ENCODE peak calls at places on chromosomes 1 and 21, in five cellular contexts. G is NCI-H1105 treated with DMSO at 0.1 percent for 48 hours, Q is lung microvascular endothelial cell, S is kidney tubule cell, R is GM18507. I is an unnamed sample.

GRCh38 chr1:53128401-53128800 is 14.0 kb downstream of the SLC1A7 start:
- DNase-seq in G (no peak), Q (no peak), S (no peak), R (no peak), I (no peak)

GRCh38 chr1:94934551-94934950 is 7.6 kb upstream of the CNN3 start:
- DNase-seq in G (peak), Q (no peak), S (no peak), R (no peak), I (no peak)

GRCh38 chr1:156599811-156600210 is 1.5 kb downstream of the GPATCH4 start:
- DNase-seq in G (peak), Q (peak), S (peak), R (no peak), I (no peak)

GRCh38 chr21:20419780-20420179 is 578.4 kb upstream of the NCAM2 start:
- DNase-seq in G (no peak), Q (no peak), S (no peak), R (no peak), I (no peak)

GRCh38 chr1:15757575-15758401 is 807 bp upstream of the FBLIM1 start:
- DNase-seq in G (no peak), Q (peak), S (no peak), R (no peak), I (peak)

GRCh38 chr21:43718872-43719747 is at the start of gene PDXK:
- DNase-seq in G (peak), Q (peak), S (peak), R (peak), I (peak)

GRCh38 chr1:106526650-106527049 is 529.8 kb upstream of the PRMT6 start:
- DNase-seq in G (no peak), Q (no peak), S (peak), R (no peak), I (no peak)

GRCh38 chr1:35600593-35600992 is 27.5 kb downstream of the TFAP2E start:
- DNase-seq in G (no peak), Q (no peak), S (no peak), R (no peak), I (no peak)

GRCh38 chr1:14810631-14811325 is 212.3 kb downstream of the KAZN start:
- DNase-seq in G (no peak), Q (no peak), S (no peak), R (no peak), I (no peak)

GRCh38 chr1:39110325-39110851 is 84.2 kb downstream of the NDUFS5 start:
- DNase-seq in G (no peak), Q (peak), S (peak), R (no peak), I (no peak)

GRCh38 chr1:230191839-230192238 is 124.8 kb downstream of the GALNT2 start:
- DNase-seq in G (peak), Q (no peak), S (no peak), R (no peak), I (no peak)

GRCh38 chr1:183810172-183810571 is 5.3 kb downstream of the RGL1 start:
- DNase-seq in G (no peak), Q (no peak), S (peak), R (no peak), I (no peak)

GRCh38 chr1:245060684-245061374 is 94.0 kb upstream of the KIF26B start:
- DNase-seq in G (no peak), Q (peak), S (no peak), R (no peak), I (no peak)

GRCh38 chr1:67970088-67970487 is 80.3 kb downstream of the DIRAS3 start:
- DNase-seq in G (no peak), Q (peak), S (peak), R (no peak), I (no peak)

GRCh38 chr1:38502772-38503171 is 356.8 kb downstream of the RRAGC start:
- DNase-seq in G (no peak), Q (peak), S (no peak), R (no peak), I (no peak)

GRCh38 chr1:40316595-40317393 is at the start of gene COL9A2:
- DNase-seq in G (peak), Q (no peak), S (peak), R (no peak), I (peak)

GRCh38 chr1:31154000-31154631 is 85.6 kb downstream of the NKAIN1 start:
- DNase-seq in G (no peak), Q (peak), S (no peak), R (no peak), I (peak)

GRCh38 chr1:169395956-169396355 is 28.0 kb downstream of the BLZF1 start:
- DNase-seq in G (no peak), Q (no peak), S (no peak), R (no peak), I (no peak)

GRCh38 chr1:85368073-85368778 is 91.8 kb upstream of the BCL10 start:
- DNase-seq in G (no peak), Q (no peak), S (no peak), R (no peak), I (no peak)

GRCh38 chr1:20353836-20354235 is 63.2 kb downstream of the VWA5B1 start:
- DNase-seq in G (no peak), Q (no peak), S (no peak), R (no peak), I (no peak)

GRCh38 chr1:59179673-59180072 is 117.2 kb upstream of the FGGY start:
- DNase-seq in G (no peak), Q (peak), S (no peak), R (no peak), I (no peak)

GRCh38 chr1:206823725-206824124 is 41.7 kb upstream of the IL20 start:
- DNase-seq in G (no peak), Q (no peak), S (no peak), R (no peak), I (no peak)

GRCh38 chr1:170267317-170267716 is 121.6 kb downstream of the NTMT2 start:
- DNase-seq in G (no peak), Q (no peak), S (no peak), R (no peak), I (no peak)

GRCh38 chr1:33137800-33138199 is 44.0 kb downstream of the TRIM62 start:
- DNase-seq in G (no peak), Q (peak), S (no peak), R (no peak), I (no peak)